ENCODE peak calls at places on chromosomes 4 and X, in nine cellular contexts. R is ovary, Y is transverse colon, C is stomach, L is sigmoid colon, X is A549, J is tibial nerve, B is esophagus muscularis mucosa, G is suprapubic skin. O is an unnamed sample.

GRCh38 chr4:25702848-25703247 is 47.2 kb downstream of the SLC34A2 start:
- DNase-seq in R (no peak), X (no peak), C (no peak), B (no peak), J (peak; percentile 23), L (no peak), Y (no peak), G (peak; percentile 68), O (no peak)

GRCh38 chrX:97402903-97403302 is 519.2 kb downstream of the RPA4 start:
- DNase-seq in J (no peak), X (no peak), C (no peak), L (no peak), Y (no peak), B (no peak), R (no peak), G (no peak), O (no peak)

GRCh38 chr4:40205259-40206198 is 8.7 kb downstream of the RHOH start:
- DNase-seq in B (no peak), J (no peak), G (no peak), C (no peak), R (no peak), Y (peak; percentile 38), L (no peak), X (no peak), O (no peak)

GRCh38 chr4:158636619-158637018 is 35.1 kb downstream of the C4orf46 start:
- DNase-seq in Y (no peak), B (no peak), J (no peak), L (no peak), R (no peak), C (no peak), X (no peak), G (no peak), O (no peak)

GRCh38 chrX:107935664-107936433 is 46.3 kb downstream of the TEX13B start:
- DNase-seq in L (no peak), G (no peak), B (no peak), X (no peak), R (no peak), J (no peak), C (no peak), Y (no peak), O (peak; percentile 52)

GRCh38 chr4:38752393-38752961 is 30.3 kb downstream of the TLR10 start:
- DNase-seq in X (no peak), R (no peak), C (no peak), Y (no peak), B (no peak), L (no peak), J (no peak), G (no peak), O (no peak)

GRCh38 chr4:4867745-4868505 is 8.5 kb downstream of the MSX1 start:
- DNase-seq in C (no peak), J (no peak), L (no peak), G (no peak), Y (no peak), R (no peak), B (no peak), X (no peak), O (no peak)

GRCh38 chr4:81507530-81507929 is 35.8 kb upstream of the RASGEF1B start:
- DNase-seq in C (no peak), B (no peak), R (no peak), Y (no peak), X (no peak), J (no peak), G (no peak), L (no peak), O (no peak)

GRCh38 chr4:53646792-53647191 is 55.5 kb upstream of the LNX1 start:
- DNase-seq in Y (peak; percentile 56), G (no peak), B (no peak), L (no peak), C (no peak), X (no peak), R (no peak), J (no peak), O (no peak)

GRCh38 chrX:151488677-151489076 is 74.8 kb upstream of the PASD1 start:
- DNase-seq in R (no peak), Y (no peak), C (no peak), B (no peak), X (peak; percentile 18), G (no peak), J (no peak), L (no peak), O (no peak)

GRCh38 chrX:56763556-56764152 is 34.6 kb downstream of the NBDY start:
- DNase-seq in L (peak; percentile 92), X (no peak), Y (peak; percentile 88), G (peak; percentile 87), R (peak; percentile 89), C (peak; percentile 82), J (no peak), B (no peak), O (peak; percentile 73)

GRCh38 chr4:121154103-121154515 is 10.0 kb downstream of the TNIP3 start:
- DNase-seq in L (no peak), X (no peak), C (no peak), Y (no peak), G (no peak), B (no peak), R (no peak), J (no peak), O (no peak)

GRCh38 chr4:7005571-7005970 is 37.6 kb upstream of the TADA2B start:
- DNase-seq in B (no peak), G (no peak), L (no peak), J (no peak), Y (no peak), X (no peak), C (no peak), R (no peak), O (no peak)

GRCh38 chr4:12724520-12724919 is 759.6 kb downstream of the RAB28 start:
- DNase-seq in B (no peak), C (no peak), R (no peak), X (peak; percentile 2), G (no peak), L (no peak), J (no peak), Y (no peak), O (no peak)

DNA sequence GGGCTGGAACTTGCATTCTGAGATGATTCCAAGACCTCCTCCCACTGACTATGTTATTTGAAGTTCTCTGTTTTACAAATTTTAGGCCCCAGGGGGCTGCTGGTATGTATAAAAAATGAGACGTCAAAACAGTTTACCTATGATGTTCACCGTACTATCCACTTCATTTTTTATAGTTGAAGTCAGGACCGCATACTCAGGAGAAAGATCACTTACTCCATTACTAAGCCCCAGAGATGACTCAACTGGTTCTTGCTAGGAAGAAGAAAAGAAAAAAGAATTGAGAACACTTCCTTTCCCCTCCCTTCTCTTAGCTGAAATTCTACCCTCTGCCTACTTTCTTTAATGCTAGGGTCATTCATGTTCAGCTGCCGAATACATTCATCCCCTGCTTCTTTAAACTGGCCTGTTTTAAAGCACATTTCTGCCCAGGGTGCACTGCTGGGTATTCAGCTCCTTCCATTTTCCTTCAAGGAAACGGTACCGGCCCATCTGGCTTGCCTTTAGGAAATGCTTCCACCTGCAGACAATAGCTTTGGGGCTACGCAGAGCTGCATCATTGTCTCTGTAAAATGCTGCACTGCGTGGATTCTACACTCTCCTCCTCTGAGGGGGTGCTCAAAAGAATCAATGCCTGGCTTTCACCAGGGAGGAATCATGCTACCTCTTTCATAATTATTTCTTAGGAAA is 66.2 kb downstream of the IRF2 start:
- DNase-seq in L (no peak), X (no peak), J (no peak), R (no peak), Y (no peak), B (no peak), G (no peak), C (no peak), O (no peak)
- TF ChIP-seq EP300 in L (no peak), X (no peak), J (no peak), R (no peak), Y (no peak), B (no peak), G (no peak), C (no peak), O (no peak)

GRCh38 chrX:154402622-154403127 is 4.5 kb downstream of the RPL10 start:
- DNase-seq in Y (no peak), X (no peak), B (no peak), R (no peak), L (peak; percentile 52), J (no peak), G (no peak), C (no peak), O (no peak)

GRCh38 chrX:154403858-154404257 is 5.2 kb downstream of the DNASE1L1 start:
- DNase-seq in C (no peak), L (no peak), R (no peak), X (no peak), B (no peak), Y (no peak), J (no peak), G (no peak), O (no peak)

GRCh38 chrX:154401045-154401799 is 3.0 kb downstream of the RPL10 start:
- DNase-seq in X (no peak), J (no peak), G (no peak), C (no peak), R (no peak), Y (no peak), B (no peak), L (no peak), O (no peak)

GRCh38 chrX:154403192-154403591 is 5.0 kb downstream of the RPL10 start:
- DNase-seq in G (no peak), Y (no peak), J (no peak), C (no peak), X (no peak), L (peak; percentile 48), R (no peak), B (no peak), O (no peak)

DNA sequence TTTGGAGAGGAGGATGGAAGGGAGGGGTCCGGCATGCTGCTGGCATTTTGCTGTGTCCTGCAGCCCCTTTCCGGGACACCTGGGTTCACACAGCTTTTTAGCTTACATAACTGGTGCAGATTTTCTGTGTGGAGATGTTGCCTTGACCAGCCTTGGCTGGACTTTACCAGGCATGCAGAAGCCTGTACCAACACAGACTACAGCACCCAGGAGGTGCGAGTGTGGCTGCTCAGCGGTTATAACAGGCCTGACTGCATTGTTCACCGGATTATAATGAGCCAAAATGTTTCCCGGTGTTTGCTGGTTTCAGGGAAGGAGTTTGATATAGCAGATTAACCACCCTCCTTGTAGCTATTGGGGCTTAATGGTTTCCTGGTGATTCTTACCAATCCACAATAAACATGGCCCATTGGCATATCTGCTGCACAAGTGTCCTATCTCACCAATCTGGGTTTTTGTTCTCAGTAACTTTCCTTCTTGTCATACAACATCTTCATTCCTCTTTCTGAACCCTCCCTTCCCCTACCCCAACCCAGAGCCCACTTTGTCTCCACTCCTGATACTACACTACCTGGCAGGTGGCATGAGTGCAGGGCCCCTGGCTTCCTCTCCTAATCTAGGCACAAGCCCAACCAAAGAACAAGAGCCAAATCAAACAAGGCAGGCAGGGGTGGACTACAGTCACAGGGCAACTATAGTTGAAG is 3.9 kb downstream of the RPL10 start:
- DNase-seq in J (no peak), C (no peak), Y (no peak), R (no peak), G (no peak), X (no peak), L (no peak), B (no peak), O (no peak)
- TF ChIP-seq POLR2A in J (no peak), C (no peak), Y (no peak), R (no peak), G (no peak), X (no peak), L (no peak), B (no peak), O (no peak)

GRCh38 chr4:151227731-151228130 is 49.2 kb upstream of the PRSS48 start:
- DNase-seq in C (no peak), L (peak; percentile 85), B (peak; percentile 84), Y (peak; percentile 18), G (peak; percentile 78), X (no peak), J (peak; percentile 81), R (peak; percentile 61), O (peak; percentile 31)
- TF ChIP-seq EP300 in C (no peak), L (no peak), B (no peak), Y (no peak), G (no peak), X (no peak), J (peak; percentile 80), R (no peak), O (no peak)

GRCh38 chrX:119791437-119792231 is at the start of gene RPL39:
- DNase-seq in G (peak; percentile 86), J (peak; percentile 68), Y (peak; percentile 86), L (peak; percentile 92), R (peak; percentile 85), X (peak; percentile 57), B (peak; percentile 92), C (peak; percentile 82), O (peak; percentile 91)
- TF ChIP-seq POLR2A in G (peak; percentile 59), J (peak; percentile 72), Y (peak; percentile 77), L (peak; percentile 29), R (peak; percentile 47), X (peak; percentile 88), B (peak; percentile 55), C (no peak), O (peak; percentile 80)

O was measured in upper lobe of left lung.